ENCODE peak calls at places on chromosome 12, in nine cellular contexts. X is skeletal muscle cell, M is heart left ventricle, P is NCI-H2029, L is head of caudate nucleus, I is stomach, V is T-helper 9 cell, J is HEK293T, C is AG09319. Z is an unnamed sample.
A peak's percentile ranks its signal among the peaks of the same experiment; 100 is the strongest.

GRCh38 chr12:114799574-114800487 is 115.9 kb upstream of the TBX3 start:
- DNase-seq in I (peak; percentile 92), V (no peak), J (no peak), L (no peak), M (peak; percentile 91), C (no peak), P (no peak), X (no peak), Z (no peak)

GRCh38 chr12:104499207-104499606 is 42.5 kb downstream of the CHST11 start:
- DNase-seq in I (no peak), P (no peak), M (no peak), J (no peak), V (no peak), C (no peak), L (no peak), X (no peak), Z (no peak)

GRCh38 chr12:6478406-6478805 is 7.9 kb upstream of the VAMP1 start:
- DNase-seq in C (no peak), M (no peak), X (no peak), I (no peak), V (no peak), P (no peak), L (no peak), J (no peak), Z (no peak)

GRCh38 chr12:117042171-117042809 is 56.9 kb downstream of the TESC start:
- DNase-seq in J (no peak), C (no peak), M (peak; percentile 73), L (no peak), X (no peak), P (no peak), V (no peak), I (peak; percentile 73), Z (no peak)

GRCh38 chr12:53502983-53503728 is 2.1 kb downstream of the TARBP2 start:
- DNase-seq in X (no peak), I (no peak), P (no peak), L (no peak), C (no peak), M (no peak), V (no peak), J (no peak), Z (no peak)

GRCh38 chr12:87329076-87329863 is 699.9 kb downstream of the C12orf50 start:
- DNase-seq in C (no peak), I (no peak), X (no peak), P (no peak), V (no peak), L (no peak), M (no peak), J (no peak), Z (no peak)

GRCh38 chr12:61254225-61254624 is 1006.0 kb upstream of the USP15 start:
- DNase-seq in I (no peak), L (no peak), M (no peak), J (no peak), V (no peak), C (no peak), P (no peak), X (no peak), Z (no peak)

GRCh38 chr12:105672576-105672975 is 342.1 kb downstream of the C12orf75 start:
- DNase-seq in M (peak; percentile 89), X (no peak), C (no peak), L (no peak), P (no peak), J (no peak), I (peak; percentile 42), V (no peak), Z (no peak)

GRCh38 chr12:3496964-3497363 is 6.0 kb downstream of the PRMT8 start:
- DNase-seq in J (peak; percentile 11), X (no peak), I (no peak), V (no peak), L (no peak), P (no peak), C (no peak), M (no peak), Z (no peak)

GRCh38 chr12:93208011-93208410 is 169.7 kb upstream of the NUDT4 start:
- DNase-seq in X (no peak), P (no peak), M (no peak), I (no peak), J (no peak), C (no peak), V (no peak), L (no peak), Z (no peak)

GRCh38 chr12:108815875-108816594 is 41.3 kb downstream of the SSH1 start:
- DNase-seq in X (no peak), M (no peak), P (no peak), V (no peak), L (no peak), J (no peak), I (no peak), C (no peak), Z (no peak)

GRCh38 chr12:98543701-98544100 is 28.3 kb downstream of the TMPO start:
- DNase-seq in I (no peak), V (no peak), P (no peak), L (no peak), J (no peak), M (no peak), C (no peak), X (no peak), Z (no peak)

GRCh38 chr12:117118838-117119591 is 19.8 kb upstream of the TESC start:
- DNase-seq in M (peak; percentile 55), I (no peak), L (peak; percentile 82), X (no peak), P (no peak), C (no peak), V (no peak), J (no peak), Z (no peak)

GRCh38 chr12:89225401-89225800 is 126.9 kb downstream of the DUSP6 start:
- DNase-seq in P (peak; percentile 89), X (no peak), I (no peak), M (peak; percentile 38), C (no peak), J (no peak), L (no peak), V (peak; percentile 43), Z (peak; percentile 63)

GRCh38 chr12:27347779-27348178 is 15.1 kb downstream of the BMAL2 start:
- DNase-seq in J (no peak), L (no peak), C (no peak), X (no peak), I (no peak), P (no peak), M (no peak), V (no peak), Z (no peak)

GRCh38 chr12:77845831-77846230 is 15.1 kb downstream of the NAV3 start:
- DNase-seq in C (no peak), I (no peak), X (peak; percentile 34), P (no peak), M (no peak), V (no peak), J (no peak), L (no peak), Z (no peak)

GRCh38 chr12:98513379-98514318 is 1.7 kb upstream of the TMPO start:
- DNase-seq in V (no peak), P (no peak), M (no peak), X (no peak), I (no peak), C (no peak), J (no peak), L (no peak), Z (no peak)

GRCh38 chr12:95323204-95323603 is 105.6 kb downstream of the VEZT start:
- DNase-seq in L (no peak), C (no peak), M (no peak), V (no peak), J (no peak), P (no peak), I (no peak), X (no peak), Z (no peak)

GRCh38 chr12:57755454-57756372 is 810 bp downstream of the MARCHF9 start:
- DNase-seq in C (no peak), I (peak; percentile 67), X (no peak), L (no peak), J (no peak), P (no peak), M (no peak), V (peak; percentile 48), Z (peak; percentile 27)